ENCODE peak calls at places on chromosomes 2 and 18, in ten cellular contexts. One of them, this sample, is unnamed.

GRCh38 chr2:78077637-78078036 is 555.5 kb upstream of the LRRTM4 start:
- DNase-seq in RPMI7951: no peak
- DNase-seq in nephron progenitor cell: no peak
- DNase-seq in stimulated activated CD4-positive, alpha-beta T cell treated with anti-CD3 and anti-CD28 coated beads, Interleukin-2, amount 100 ng/mL, for 48 hours: no peak
- DNase-seq in activated naive CD8-positive, alpha-beta T cell treated with anti-CD3 and anti-CD28 coated beads for 36 hours: no peak
- DNase-seq in fibroblast of villous mesenchyme: no peak
- DNase-seq in NCI-H345: peak
- DNase-seq in right atrium auricular region: no peak
- DNase-seq in AG20443: no peak
- DNase-seq in GM04504: no peak
- DNase-seq in this sample: no peak

GRCh38 chr2:47038656-47039501 is 116.2 kb downstream of the STPG4 start:
- DNase-seq in right atrium auricular region: no peak
- DNase-seq in GM04504: no peak
- DNase-seq in stimulated activated CD4-positive, alpha-beta T cell treated with anti-CD3 and anti-CD28 coated beads, Interleukin-2, amount 100 ng/mL, for 48 hours: no peak
- DNase-seq in activated naive CD8-positive, alpha-beta T cell treated with anti-CD3 and anti-CD28 coated beads for 36 hours: peak
- DNase-seq in nephron progenitor cell: no peak
- DNase-seq in AG20443: no peak
- DNase-seq in NCI-H345: no peak
- DNase-seq in RPMI7951: no peak
- DNase-seq in fibroblast of villous mesenchyme: peak
- DNase-seq in this sample: no peak

GRCh38 chr2:160140001-160140400 is 60.1 kb downstream of the ITGB6 start:
- DNase-seq in NCI-H345: no peak
- DNase-seq in stimulated activated CD4-positive, alpha-beta T cell treated with anti-CD3 and anti-CD28 coated beads, Interleukin-2, amount 100 ng/mL, for 48 hours: no peak
- DNase-seq in GM04504: no peak
- DNase-seq in right atrium auricular region: no peak
- DNase-seq in AG20443: no peak
- DNase-seq in nephron progenitor cell: no peak
- DNase-seq in RPMI7951: no peak
- DNase-seq in fibroblast of villous mesenchyme: no peak
- DNase-seq in activated naive CD8-positive, alpha-beta T cell treated with anti-CD3 and anti-CD28 coated beads for 36 hours: no peak
- DNase-seq in this sample: no peak

GRCh38 chr18:74172697-74173433 is 24.5 kb downstream of the TIMM21 start:
- DNase-seq in NCI-H345: no peak
- DNase-seq in AG20443: peak
- DNase-seq in right atrium auricular region: no peak
- DNase-seq in activated naive CD8-positive, alpha-beta T cell treated with anti-CD3 and anti-CD28 coated beads for 36 hours: no peak
- DNase-seq in nephron progenitor cell: no peak
- DNase-seq in RPMI7951: no peak
- DNase-seq in stimulated activated CD4-positive, alpha-beta T cell treated with anti-CD3 and anti-CD28 coated beads, Interleukin-2, amount 100 ng/mL, for 48 hours: no peak
- DNase-seq in GM04504: no peak
- DNase-seq in fibroblast of villous mesenchyme: no peak
- DNase-seq in this sample: no peak

GRCh38 chr18:54607213-54607934 is 16.3 kb downstream of the DYNAP start:
- DNase-seq in fibroblast of villous mesenchyme: peak
- DNase-seq in right atrium auricular region: no peak
- DNase-seq in stimulated activated CD4-positive, alpha-beta T cell treated with anti-CD3 and anti-CD28 coated beads, Interleukin-2, amount 100 ng/mL, for 48 hours: no peak
- DNase-seq in activated naive CD8-positive, alpha-beta T cell treated with anti-CD3 and anti-CD28 coated beads for 36 hours: no peak
- DNase-seq in nephron progenitor cell: no peak
- DNase-seq in GM04504: no peak
- DNase-seq in RPMI7951: peak
- DNase-seq in NCI-H345: no peak
- DNase-seq in AG20443: no peak
- DNase-seq in this sample: no peak

GRCh38 chr2:24083567-24084385 is 858 bp downstream of the TP53I3 start:
- DNase-seq in GM04504: peak
- DNase-seq in activated naive CD8-positive, alpha-beta T cell treated with anti-CD3 and anti-CD28 coated beads for 36 hours: peak
- DNase-seq in nephron progenitor cell: no peak
- DNase-seq in stimulated activated CD4-positive, alpha-beta T cell treated with anti-CD3 and anti-CD28 coated beads, Interleukin-2, amount 100 ng/mL, for 48 hours: peak
- DNase-seq in AG20443: peak
- DNase-seq in RPMI7951: peak
- DNase-seq in fibroblast of villous mesenchyme: peak
- DNase-seq in NCI-H345: peak
- DNase-seq in right atrium auricular region: peak
- DNase-seq in this sample: no peak

GRCh38 chr18:58584219-58585127 is 44.4 kb downstream of the ALPK2 start:
- DNase-seq in NCI-H345: no peak
- DNase-seq in GM04504: peak
- DNase-seq in fibroblast of villous mesenchyme: peak
- DNase-seq in nephron progenitor cell: no peak
- DNase-seq in AG20443: peak
- DNase-seq in RPMI7951: peak
- DNase-seq in activated naive CD8-positive, alpha-beta T cell treated with anti-CD3 and anti-CD28 coated beads for 36 hours: no peak
- DNase-seq in right atrium auricular region: no peak
- DNase-seq in stimulated activated CD4-positive, alpha-beta T cell treated with anti-CD3 and anti-CD28 coated beads, Interleukin-2, amount 100 ng/mL, for 48 hours: no peak
- DNase-seq in this sample: no peak

GRCh38 chr2:200306719-200306968 is 151 bp downstream of the SPATS2L start:
- DNase-seq in stimulated activated CD4-positive, alpha-beta T cell treated with anti-CD3 and anti-CD28 coated beads, Interleukin-2, amount 100 ng/mL, for 48 hours: no peak
- DNase-seq in NCI-H345: no peak
- DNase-seq in RPMI7951: no peak
- DNase-seq in activated naive CD8-positive, alpha-beta T cell treated with anti-CD3 and anti-CD28 coated beads for 36 hours: no peak
- DNase-seq in right atrium auricular region: no peak
- DNase-seq in GM04504: no peak
- DNase-seq in nephron progenitor cell: no peak
- DNase-seq in fibroblast of villous mesenchyme: no peak
- DNase-seq in AG20443: no peak
- DNase-seq in this sample: no peak